ENCODE peak calls at places on chromosomes 7 and 10, in seven cellular contexts. R is lung; U is posterior vena cava; L is IMR-90; P is foreskin melanocyte; X is HTR-8/SVneo; W is T-helper 2 cell treated with Interferon-gamma antibody and Interleukin-4, amounts not matched to agents 5 μg/mL and 100 μg/mL, for 36 hours. Y is an unnamed sample.

GRCh38 chr10:14952851-14953451 is 945 bp downstream of the DCLRE1C start:
- DNase-seq in R (no peak), U (no peak), L (peak; percentile 16), P (no peak), X (no peak), W (no peak), Y (no peak)

GRCh38 chr10:92242910-92243671 is 47.8 kb downstream of the CPEB3 start:
- DNase-seq in R (peak; percentile 63), U (no peak), L (peak; percentile 64), P (peak; percentile 49), X (peak; percentile 64), W (no peak), Y (no peak)

GRCh38 chr10:6119423-6119822 is 30.6 kb downstream of the RBM17 start:
- DNase-seq in R (no peak), U (no peak), L (no peak), P (no peak), X (no peak), W (no peak), Y (no peak)

GRCh38 chr7:56033671-56034432 is 17.4 kb downstream of the PSPH start:
- DNase-seq in R (peak; percentile 71), U (peak; percentile 83), L (peak; percentile 70), P (peak; percentile 57), X (peak; percentile 83), W (peak; percentile 74), Y (peak; percentile 80)

GRCh38 chr10:106498675-106499074 is 665.8 kb downstream of the SORCS1 start:
- DNase-seq in R (no peak), U (no peak), L (no peak), P (no peak), X (no peak), W (no peak), Y (no peak)

GRCh38 chr7:92092210-92092609 is 42.1 kb downstream of the CYP51A1 start:
- DNase-seq in R (no peak), U (no peak), L (peak; percentile 3), P (no peak), X (peak; percentile 3), W (no peak), Y (no peak)

GRCh38 chr7:98200364-98200763 is 10.9 kb upstream of the BHLHA15 start:
- DNase-seq in R (no peak), U (no peak), L (no peak), P (no peak), X (no peak), W (no peak), Y (no peak)

GRCh38 chr7:144036302-144036858 is 12.4 kb upstream of the OR2A5 start:
- DNase-seq in R (no peak), U (no peak), L (no peak), P (no peak), X (no peak), W (no peak), Y (no peak)

GRCh38 chr7:123498651-123499050 is 35.7 kb downstream of the IQUB start:
- DNase-seq in R (no peak), U (no peak), L (no peak), P (no peak), X (no peak), W (no peak), Y (no peak)

GRCh38 chr7:114622189-114622588 is 207.6 kb downstream of the FOXP2 start:
- DNase-seq in R (no peak), U (no peak), L (no peak), P (no peak), X (no peak), W (no peak), Y (no peak)

GRCh38 chr10:90199098-90199497 is 497.7 kb downstream of the KIF20B start:
- DNase-seq in R (no peak), U (no peak), L (no peak), P (no peak), X (no peak), W (no peak), Y (no peak)

GRCh38 chr10:124590216-124591122 is 128.8 kb downstream of the LHPP start:
- DNase-seq in R (no peak), U (no peak), L (no peak), P (no peak), X (no peak), W (no peak), Y (peak; percentile 48)

GRCh38 chr10:79063071-79063491 is 5.7 kb upstream of the ZMIZ1 start:
- DNase-seq in R (no peak), U (peak; percentile 46), L (no peak), P (no peak), X (no peak), W (no peak), Y (peak; percentile 52)

GRCh38 chr10:98415710-98416077 is 712 bp upstream of the PYROXD2 start:
- DNase-seq in R (no peak), U (no peak), L (no peak), P (no peak), X (no peak), W (no peak), Y (no peak)

GRCh38 chr10:115129752-115130151 is 36.6 kb downstream of the ATRNL1 start:
- DNase-seq in R (no peak), U (no peak), L (peak; percentile 37), P (peak; percentile 13), X (no peak), W (no peak), Y (no peak)

GRCh38 chr7:50531928-50532327 is 33.3 kb downstream of the DDC start:
- DNase-seq in R (peak; percentile 19), U (no peak), L (peak; percentile 45), P (no peak), X (no peak), W (no peak), Y (no peak)

GRCh38 chr7:105806592-105807266 is 69.7 kb downstream of the ATXN7L1 start:
- DNase-seq in R (no peak), U (no peak), L (peak; percentile 79), P (no peak), X (peak; percentile 53), W (peak; percentile 81), Y (no peak)